ENCODE peak calls at places on chromosomes 6 and 20, in seven cellular contexts. U is myocyte, N is NCI-H1105, Q is brain pericyte, O is omental fat pad, R is EL, M is pulmonary artery endothelial cell. Z is an unnamed sample.

GRCh38 chr6:170516783-170517616 is 36.1 kb downstream of the PSMB1 start:
- DNase-seq in U (peak; percentile 35), N (peak; percentile 89), Q (peak; percentile 36), O (no peak), R (peak; percentile 78), M (peak; percentile 35), Z (peak; percentile 15)

GRCh38 chr6:37513576-37513975 is 13.9 kb upstream of the CCDC167 start:
- DNase-seq in U (no peak), N (no peak), Q (no peak), O (no peak), R (no peak), M (no peak), Z (no peak)

GRCh38 chr6:306641-307061 is 14.4 kb downstream of the DUSP22 start:
- DNase-seq in U (no peak), N (no peak), Q (no peak), O (no peak), R (no peak), M (no peak), Z (no peak)

GRCh38 chr6:158782432-158783166 is 36.6 kb downstream of the EZR start:
- DNase-seq in U (no peak), N (peak; percentile 20), Q (no peak), O (peak; percentile 7), R (no peak), M (no peak), Z (no peak)

GRCh38 chr6:168188974-168189678 is 110.1 kb upstream of the FRMD1 start:
- DNase-seq in U (no peak), N (no peak), Q (no peak), O (no peak), R (no peak), M (no peak), Z (no peak)

GRCh38 chr6:149405823-149406765 is 6.0 kb downstream of the SUMO4 start:
- DNase-seq in U (no peak), N (no peak), Q (no peak), O (no peak), R (peak; percentile 23), M (no peak), Z (no peak)

GRCh38 chr20:45419188-45420091 is 3.5 kb downstream of the PIGT start:
- DNase-seq in U (peak; percentile 98), N (peak; percentile 24), Q (peak; percentile 49), O (no peak), R (peak; percentile 96), M (peak; percentile 98), Z (peak; percentile 85)

GRCh38 chr6:17705428-17705777 is 1.3 kb downstream of the NUP153 start:
- DNase-seq in U (peak; percentile 71), N (peak; percentile 0), Q (no peak), O (no peak), R (peak; percentile 87), M (no peak), Z (no peak)

GRCh38 chr6:21874372-21874771 is 280.8 kb downstream of the SOX4 start:
- DNase-seq in U (no peak), N (no peak), Q (no peak), O (no peak), R (no peak), M (no peak), Z (no peak)

GRCh38 chr6:153145591-153145990 is 14.5 kb upstream of the RGS17 start:
- DNase-seq in U (no peak), N (peak; percentile 91), Q (no peak), O (no peak), R (no peak), M (no peak), Z (no peak)

GRCh38 chr20:48627737-48628128 is 200.1 kb downstream of the PREX1 start:
- DNase-seq in U (no peak), N (no peak), Q (no peak), O (no peak), R (no peak), M (no peak), Z (no peak)

GRCh38 chr6:137165375-137166246 is 7.8 kb downstream of the IL22RA2 start:
- DNase-seq in U (no peak), N (no peak), Q (no peak), O (no peak), R (no peak), M (no peak), Z (no peak)

Z was measured in GOT3.